ENCODE peak calls at places on chromosome 11, in eight cellular contexts. U is OCI-LY7; G is CD8-positive, alpha-beta T cell; R is psoas muscle; J is stomach; M is Peyer's patch; Q is pancreas; W is GM12865. I is an unnamed sample.

GRCh38 chr11:2511421-2512369 is 66.9 kb downstream of the KCNQ1 start:
- DNase-seq in U (no peak), G (no peak), R (peak), J (peak), M (peak), Q (peak), W (no peak), I (peak)

GRCh38 chr11:27717801-27718229 is 17.6 kb upstream of the BDNF start:
- DNase-seq in U (no peak), G (no peak), R (no peak), J (no peak), M (no peak), Q (no peak), W (no peak), I (no peak)

GRCh38 chr11:131944709-131945108 is 574.3 kb downstream of the NTM start:
- DNase-seq in U (no peak), G (no peak), R (no peak), J (no peak), M (no peak), Q (no peak), W (no peak), I (no peak)

GRCh38 chr11:46308632-46309419 is 31.4 kb downstream of the CREB3L1 start:
- DNase-seq in U (peak), G (peak), R (peak), J (peak), M (peak), Q (no peak), W (peak), I (peak)

GRCh38 chr11:42315846-42316245 is 856.4 kb upstream of the LRRC4C start:
- DNase-seq in U (no peak), G (no peak), R (no peak), J (no peak), M (no peak), Q (no peak), W (no peak), I (no peak)

GRCh38 chr11:118527109-118527508 is at the start of gene TTC36:
- DNase-seq in U (no peak), G (no peak), R (no peak), J (no peak), M (no peak), Q (no peak), W (no peak), I (no peak)

GRCh38 chr11:131875611-131876010 is 505.2 kb downstream of the NTM start:
- DNase-seq in U (no peak), G (no peak), R (peak), J (no peak), M (no peak), Q (no peak), W (no peak), I (no peak)

GRCh38 chr11:64339754-64340408 is at the start of gene CCDC88B:
- DNase-seq in U (peak), G (peak), R (peak), J (peak), M (peak), Q (peak), W (peak), I (peak)

GRCh38 chr11:122656631-122657101 is 1.1 kb downstream of the UBASH3B start:
- DNase-seq in U (peak), G (peak), R (peak), J (peak), M (peak), Q (peak), W (peak), I (peak)

GRCh38 chr11:131748146-131749050 is 378.0 kb downstream of the NTM start:
- DNase-seq in U (peak), G (peak), R (peak), J (peak), M (peak), Q (peak), W (peak), I (peak)

GRCh38 chr11:130403301-130403804 is 25.1 kb downstream of the ADAMTS8 start:
- DNase-seq in U (no peak), G (no peak), R (peak), J (no peak), M (no peak), Q (no peak), W (no peak), I (peak)

GRCh38 chr11:27864046-27865025 is 164.1 kb upstream of the BDNF start:
- DNase-seq in U (no peak), G (no peak), R (no peak), J (no peak), M (no peak), Q (peak), W (no peak), I (no peak)

GRCh38 chr11:35337919-35338316 is 81.4 kb downstream of the SLC1A2 start:
- DNase-seq in U (no peak), G (no peak), R (no peak), J (no peak), M (no peak), Q (no peak), W (no peak), I (no peak)

GRCh38 chr11:107857550-107858216 is 904 bp downstream of the SLC35F2 start:
- DNase-seq in U (no peak), G (no peak), R (no peak), J (no peak), M (no peak), Q (no peak), W (peak), I (no peak)

GRCh38 chr11:45663486-45664375 is 1.7 kb downstream of the CHST1 start:
- DNase-seq in U (no peak), G (no peak), R (no peak), J (no peak), M (no peak), Q (no peak), W (no peak), I (no peak)

GRCh38 chr11:130555251-130555841 is 106.9 kb downstream of the ADAMTS15 start:
- DNase-seq in U (no peak), G (no peak), R (peak), J (peak), M (no peak), Q (peak), W (no peak), I (no peak)

GRCh38 chr11:121534131-121535093 is 81.6 kb upstream of the SORL1-AS1 start:
- DNase-seq in U (peak), G (no peak), R (no peak), J (peak), M (no peak), Q (no peak), W (no peak), I (no peak)
- TF ChIP-seq CTCF in U (peak), G (no peak), R (peak), J (peak), M (no peak), Q (no peak), W (no peak), I (peak)

DNA sequence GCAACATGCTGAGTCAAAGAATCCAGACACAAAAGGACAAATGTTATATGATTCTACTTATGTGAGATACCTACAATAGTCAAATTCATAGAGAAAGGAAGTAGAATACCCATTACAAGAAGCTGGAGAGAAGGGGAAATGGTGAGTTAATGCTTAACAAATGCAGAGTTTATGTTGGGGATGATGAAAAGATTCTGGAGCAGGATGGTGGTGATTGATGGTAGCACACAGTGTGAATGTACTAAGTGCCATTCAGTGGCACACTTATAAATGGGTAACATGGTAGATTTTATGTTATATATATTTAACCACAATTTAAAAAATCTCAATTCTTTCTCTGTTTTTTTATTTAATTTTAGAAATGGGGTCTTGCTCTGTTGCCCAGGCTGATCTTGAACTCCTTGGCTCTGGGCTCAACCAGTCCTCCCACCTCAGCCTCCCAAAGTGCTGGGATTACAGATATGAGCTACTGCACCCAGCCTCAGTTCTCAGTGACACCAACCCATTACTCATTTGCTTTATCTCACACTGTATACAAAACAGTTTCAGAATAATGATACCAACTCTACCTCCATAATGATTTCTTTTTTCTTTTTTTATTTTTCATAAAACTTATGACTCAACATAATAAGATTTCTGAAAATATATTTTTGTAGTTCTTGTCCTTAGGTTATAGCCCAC is 9.6 kb upstream of the RELA start:
- DNase-seq in U (no peak), G (no peak), R (no peak), J (no peak), M (no peak), Q (no peak), W (no peak), I (no peak)
- TF ChIP-seq CTCF in U (no peak), G (no peak), R (no peak), J (no peak), M (no peak), Q (no peak), W (no peak), I (no peak)

GRCh38 chr11:128904872-128905344 is 13.8 kb downstream of the KCNJ5 start:
- DNase-seq in U (no peak), G (no peak), R (peak), J (no peak), M (peak), Q (peak), W (peak), I (peak)

GRCh38 chr11:128906185-128907065 is 15.3 kb downstream of the KCNJ5 start:
- DNase-seq in U (no peak), G (no peak), R (no peak), J (no peak), M (no peak), Q (no peak), W (no peak), I (no peak)

GRCh38 chr11:128904303-128904871 is 13.2 kb downstream of the KCNJ5 start:
- DNase-seq in U (no peak), G (no peak), R (no peak), J (no peak), M (no peak), Q (no peak), W (no peak), I (no peak)

GRCh38 chr11:128903248-128904041 is 12.3 kb downstream of the KCNJ5 start:
- DNase-seq in U (no peak), G (no peak), R (no peak), J (no peak), M (peak), Q (peak), W (no peak), I (peak)

DNA sequence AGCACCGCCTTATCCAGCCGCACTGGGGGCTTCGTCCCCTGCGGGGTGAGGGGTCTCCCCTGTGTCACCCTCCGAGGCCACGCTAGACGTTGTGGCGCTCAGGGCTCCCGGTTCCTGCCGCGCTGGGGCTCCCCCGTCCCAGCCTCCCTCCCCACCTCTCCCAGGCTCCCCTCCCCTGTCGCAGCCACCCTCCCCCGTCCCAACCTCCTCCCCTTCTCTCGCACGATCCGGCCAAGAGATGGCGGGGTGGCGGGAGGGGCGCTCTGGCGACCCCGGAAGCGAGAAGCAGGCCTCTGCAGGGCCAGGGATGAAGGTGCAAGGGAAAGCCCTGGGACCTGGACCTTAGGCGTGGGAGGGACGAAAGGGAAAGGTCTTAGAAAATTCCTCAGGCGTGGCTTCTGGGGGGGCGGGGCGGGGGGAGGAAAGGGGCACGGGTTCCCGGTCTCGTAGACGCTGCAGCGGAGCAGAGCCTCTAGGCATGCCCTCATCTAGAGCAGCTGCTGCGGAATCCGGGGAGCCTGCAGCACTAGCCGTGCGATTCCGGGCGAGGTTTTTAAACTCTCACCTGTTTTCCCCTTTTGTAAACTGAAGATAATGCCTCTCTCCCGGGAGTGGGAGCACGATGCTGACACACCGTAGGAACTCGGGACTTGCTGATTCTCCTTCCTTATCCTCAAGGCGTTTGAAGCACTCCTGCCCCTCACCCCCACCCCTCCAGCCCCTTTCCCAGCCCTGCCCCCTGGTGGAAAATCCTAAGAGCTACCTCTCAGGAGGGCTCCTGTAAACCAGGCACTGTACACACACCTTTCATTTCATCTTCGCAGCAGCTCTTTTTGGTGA is 14.4 kb downstream of the KCNJ5 start:
- DNase-seq in U (no peak), G (no peak), R (no peak), J (peak), M (peak), Q (peak), W (peak), I (no peak)
- TF ChIP-seq CTCF in U (peak), G (peak), R (no peak), J (peak), M (peak), Q (peak), W (peak), I (peak)

GRCh38 chr11:898540-899190 is 11.9 kb downstream of the CHID1 start:
- DNase-seq in U (no peak), G (no peak), R (peak), J (no peak), M (no peak), Q (no peak), W (no peak), I (no peak)

GRCh38 chr11:900545-900944 is 10.1 kb downstream of the CHID1 start:
- DNase-seq in U (no peak), G (no peak), R (no peak), J (no peak), M (no peak), Q (no peak), W (no peak), I (no peak)

GRCh38 chr11:899724-900123 is 10.9 kb downstream of the CHID1 start:
- DNase-seq in U (no peak), G (no peak), R (no peak), J (no peak), M (no peak), Q (no peak), W (no peak), I (no peak)

GRCh38 chr11:897226-898159 is 13.1 kb downstream of the CHID1 start:
- DNase-seq in U (no peak), G (no peak), R (no peak), J (no peak), M (no peak), Q (no peak), W (no peak), I (no peak)

GRCh38 chr11:898160-898517 is 12.5 kb downstream of the CHID1 start:
- DNase-seq in U (no peak), G (no peak), R (peak), J (no peak), M (no peak), Q (no peak), W (no peak), I (no peak)
- TF ChIP-seq CTCF in U (peak), G (no peak), R (no peak), J (no peak), M (no peak), Q (no peak), W (no peak), I (no peak)

GRCh38 chr11:124970925-124971324 is 16.9 kb downstream of the CCDC15 start:
- DNase-seq in U (no peak), G (no peak), R (no peak), J (no peak), M (no peak), Q (no peak), W (no peak), I (no peak)
- TF ChIP-seq CTCF in U (peak), G (no peak), R (no peak), J (no peak), M (peak), Q (no peak), W (no peak), I (no peak)

DNA sequence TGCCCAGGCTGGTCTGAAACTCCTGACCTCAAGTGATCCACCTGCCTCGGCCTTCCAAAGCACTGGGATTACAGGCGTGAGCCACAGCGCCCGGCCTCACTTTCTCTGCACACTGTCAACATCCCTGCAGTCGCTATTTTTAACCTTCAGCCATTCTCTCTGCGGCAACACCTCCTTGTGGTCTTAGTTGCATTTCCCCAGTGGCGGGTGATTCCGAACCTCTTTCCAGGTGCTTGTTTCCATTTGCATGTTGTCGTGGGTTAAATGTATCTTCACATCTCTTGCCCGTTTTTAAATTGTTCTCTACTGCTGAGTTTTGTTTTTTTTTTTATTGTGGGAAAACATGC is 2.2 kb upstream of the SCT start:
- DNase-seq in U (no peak), G (no peak), R (peak), J (no peak), M (no peak), Q (no peak), W (peak), I (no peak)
- TF ChIP-seq CTCF in U (no peak), G (no peak), R (peak), J (no peak), M (no peak), Q (no peak), W (peak), I (no peak)

GRCh38 chr11:67311556-67312082 is 8.3 kb downstream of the SSH3 start:
- DNase-seq in U (no peak), G (no peak), R (no peak), J (peak), M (no peak), Q (no peak), W (no peak), I (no peak)
- TF ChIP-seq CTCF in U (no peak), G (no peak), R (no peak), J (no peak), M (no peak), Q (no peak), W (no peak), I (no peak)

DNA sequence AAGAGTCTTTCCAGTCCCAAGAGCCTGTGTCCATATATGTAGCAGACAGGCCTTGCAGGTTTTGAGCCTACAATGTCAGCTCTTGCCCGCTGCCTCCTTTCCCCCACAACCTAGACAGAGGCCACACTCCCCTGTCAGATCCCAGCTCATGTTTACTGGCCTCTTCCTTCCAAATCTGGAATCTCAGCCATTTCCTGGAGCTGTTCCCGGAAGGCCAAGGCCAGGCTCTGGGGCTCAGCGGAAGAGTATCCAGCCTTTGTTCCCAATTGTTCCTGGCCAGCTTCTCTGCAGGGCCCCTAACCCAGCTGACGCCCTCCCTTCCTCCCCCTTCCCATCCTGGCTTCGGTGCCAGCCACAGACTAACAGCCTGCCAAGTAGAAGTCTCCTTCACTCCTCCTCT is 1.0 kb upstream of the ROBO4 start:
- DNase-seq in U (no peak), G (no peak), R (peak), J (no peak), M (no peak), Q (no peak), W (no peak), I (peak)
- TF ChIP-seq CTCF in U (no peak), G (no peak), R (no peak), J (no peak), M (no peak), Q (no peak), W (no peak), I (no peak)

GRCh38 chr11:89205378-89205777 is 27.7 kb downstream of the TYR start:
- DNase-seq in U (no peak), G (no peak), R (no peak), J (no peak), M (no peak), Q (no peak), W (no peak), I (no peak)
- TF ChIP-seq CTCF in U (peak), G (no peak), R (no peak), J (no peak), M (no peak), Q (no peak), W (no peak), I (no peak)

GRCh38 chr11:112355726-112356125 is 95.1 kb upstream of the PLET1 start:
- DNase-seq in U (no peak), G (no peak), R (no peak), J (peak), M (no peak), Q (no peak), W (peak), I (peak)
- TF ChIP-seq CTCF in U (peak), G (no peak), R (no peak), J (no peak), M (no peak), Q (no peak), W (peak), I (no peak)

I was measured in heart left ventricle.